ENCODE peak calls at places on chromosomes 13 and 19, in four cellular contexts. E, D, A and C are unnamed samples.

GRCh38 chr19:48258350-48258749 is 2.6 kb upstream of the CARD8 start:
- DNase-seq in E (no peak), D (peak; percentile 81), A (no peak), C (peak; percentile 65)

GRCh38 chr13:90547272-90547790 is 800.2 kb upstream of the MIR17HG start:
- DNase-seq in E (no peak), D (no peak), A (no peak), C (no peak)

GRCh38 chr13:40789275-40790231 is at the start of gene SLC25A15:
- DNase-seq in E (peak; percentile 93), D (peak; percentile 85), A (peak; percentile 29), C (peak; percentile 87)

GRCh38 chr19:5948697-5949564 is 29.0 kb downstream of the RANBP3 start:
- DNase-seq in E (no peak), D (no peak), A (no peak), C (no peak)

GRCh38 chr13:49023441-49023840 is 47.7 kb downstream of the FNDC3A start:
- DNase-seq in E (peak; percentile 37), D (peak; percentile 64), A (no peak), C (no peak)

GRCh38 chr13:106602178-106602577 is 34.2 kb upstream of the ARGLU1 start:
- DNase-seq in E (no peak), D (no peak), A (peak; percentile 14), C (no peak)

GRCh38 chr13:30645629-30646028 is 27.9 kb downstream of the USPL1 start:
- DNase-seq in E (no peak), D (no peak), A (no peak), C (no peak)

GRCh38 chr13:22793598-22794134 is 387.1 kb upstream of the SGCG start:
- DNase-seq in E (no peak), D (no peak), A (no peak), C (no peak)